ENCODE peak calls at places on chromosomes 5 and 9, in six cellular contexts. One of them, this sample, is unnamed.

GRCh38 chr5:72596956-72597355 is 89.7 kb upstream of the ZNF366 start:
- DNase-seq in activated CD4-positive, alpha-beta memory T cell treated with anti-CD3 and anti-CD28 coated beads, Interleukin-2, amount 10 ng/mL, durations not matched to agents 7 days and 5 days: no peak
- DNase-seq in A549: no peak
- DNase-seq in endothelial cell: no peak
- DNase-seq in AG04449: no peak
- DNase-seq in dermis blood vessel endothelial cell: peak; percentile 19
- DNase-seq in this sample: no peak

GRCh38 chr9:92444841-92445240 is 20.6 kb upstream of the OMD start:
- DNase-seq in activated CD4-positive, alpha-beta memory T cell treated with anti-CD3 and anti-CD28 coated beads, Interleukin-2, amount 10 ng/mL, durations not matched to agents 7 days and 5 days: no peak
- DNase-seq in A549: no peak
- DNase-seq in endothelial cell: no peak
- DNase-seq in AG04449: no peak
- DNase-seq in dermis blood vessel endothelial cell: no peak
- DNase-seq in this sample: no peak

GRCh38 chr5:161546463-161547301 is at the start of gene GABRB2:
- DNase-seq in activated CD4-positive, alpha-beta memory T cell treated with anti-CD3 and anti-CD28 coated beads, Interleukin-2, amount 10 ng/mL, durations not matched to agents 7 days and 5 days: peak; percentile 40
- DNase-seq in A549: no peak
- DNase-seq in endothelial cell: peak; percentile 55
- DNase-seq in AG04449: no peak
- DNase-seq in dermis blood vessel endothelial cell: peak; percentile 53
- DNase-seq in this sample: no peak

GRCh38 chr5:75052461-75053285 is at the start of gene GCNT4:
- DNase-seq in activated CD4-positive, alpha-beta memory T cell treated with anti-CD3 and anti-CD28 coated beads, Interleukin-2, amount 10 ng/mL, durations not matched to agents 7 days and 5 days: peak; percentile 42
- DNase-seq in A549: peak; percentile 29
- DNase-seq in endothelial cell: peak; percentile 51
- DNase-seq in AG04449: no peak
- DNase-seq in dermis blood vessel endothelial cell: peak; percentile 47
- DNase-seq in this sample: no peak

GRCh38 chr9:126334626-126335621 is 8.3 kb downstream of the MVB12B start:
- DNase-seq in activated CD4-positive, alpha-beta memory T cell treated with anti-CD3 and anti-CD28 coated beads, Interleukin-2, amount 10 ng/mL, durations not matched to agents 7 days and 5 days: no peak
- DNase-seq in A549: no peak
- DNase-seq in endothelial cell: no peak
- DNase-seq in AG04449: peak; percentile 19
- DNase-seq in dermis blood vessel endothelial cell: peak; percentile 91
- DNase-seq in this sample: peak; percentile 23

GRCh38 chr9:95061916-95062600 is 255.5 kb downstream of the FANCC start:
- DNase-seq in activated CD4-positive, alpha-beta memory T cell treated with anti-CD3 and anti-CD28 coated beads, Interleukin-2, amount 10 ng/mL, durations not matched to agents 7 days and 5 days: no peak
- DNase-seq in A549: no peak
- DNase-seq in endothelial cell: no peak
- DNase-seq in AG04449: no peak
- DNase-seq in dermis blood vessel endothelial cell: peak; percentile 34
- DNase-seq in this sample: no peak

GRCh38 chr9:81224166-81224858 is 465.0 kb downstream of the TLE1 start:
- DNase-seq in activated CD4-positive, alpha-beta memory T cell treated with anti-CD3 and anti-CD28 coated beads, Interleukin-2, amount 10 ng/mL, durations not matched to agents 7 days and 5 days: no peak
- DNase-seq in A549: no peak
- DNase-seq in endothelial cell: no peak
- DNase-seq in AG04449: no peak
- DNase-seq in dermis blood vessel endothelial cell: no peak
- DNase-seq in this sample: no peak

GRCh38 chr5:138491284-138491648 is 26.0 kb downstream of the EGR1 start:
- DNase-seq in activated CD4-positive, alpha-beta memory T cell treated with anti-CD3 and anti-CD28 coated beads, Interleukin-2, amount 10 ng/mL, durations not matched to agents 7 days and 5 days: no peak
- DNase-seq in A549: no peak
- DNase-seq in endothelial cell: no peak
- DNase-seq in AG04449: no peak
- DNase-seq in dermis blood vessel endothelial cell: no peak
- DNase-seq in this sample: no peak

GRCh38 chr5:145589063-145589462 is 246.1 kb downstream of the PRELID2 start:
- DNase-seq in activated CD4-positive, alpha-beta memory T cell treated with anti-CD3 and anti-CD28 coated beads, Interleukin-2, amount 10 ng/mL, durations not matched to agents 7 days and 5 days: no peak
- DNase-seq in A549: no peak
- DNase-seq in endothelial cell: no peak
- DNase-seq in AG04449: no peak
- DNase-seq in dermis blood vessel endothelial cell: no peak
- DNase-seq in this sample: no peak

GRCh38 chr9:25975667-25976066 is 297.4 kb upstream of the TUSC1 start:
- DNase-seq in activated CD4-positive, alpha-beta memory T cell treated with anti-CD3 and anti-CD28 coated beads, Interleukin-2, amount 10 ng/mL, durations not matched to agents 7 days and 5 days: no peak
- DNase-seq in A549: no peak
- DNase-seq in endothelial cell: no peak
- DNase-seq in AG04449: no peak
- DNase-seq in dermis blood vessel endothelial cell: no peak
- DNase-seq in this sample: no peak

GRCh38 chr5:129904667-129905466 is 602 bp downstream of the CHSY3 start:
- DNase-seq in activated CD4-positive, alpha-beta memory T cell treated with anti-CD3 and anti-CD28 coated beads, Interleukin-2, amount 10 ng/mL, durations not matched to agents 7 days and 5 days: no peak
- DNase-seq in A549: no peak
- DNase-seq in endothelial cell: peak; percentile 37
- DNase-seq in AG04449: no peak
- DNase-seq in dermis blood vessel endothelial cell: peak; percentile 34
- DNase-seq in this sample: peak; percentile 13

GRCh38 chr9:132630116-132630515 is 39.7 kb downstream of the DDX31 start:
- DNase-seq in activated CD4-positive, alpha-beta memory T cell treated with anti-CD3 and anti-CD28 coated beads, Interleukin-2, amount 10 ng/mL, durations not matched to agents 7 days and 5 days: no peak
- DNase-seq in A549: no peak
- DNase-seq in endothelial cell: no peak
- DNase-seq in AG04449: no peak
- DNase-seq in dermis blood vessel endothelial cell: no peak
- DNase-seq in this sample: no peak

GRCh38 chr9:33307067-33307466 is 16.8 kb downstream of the NFX1 start:
- DNase-seq in activated CD4-positive, alpha-beta memory T cell treated with anti-CD3 and anti-CD28 coated beads, Interleukin-2, amount 10 ng/mL, durations not matched to agents 7 days and 5 days: no peak
- DNase-seq in A549: no peak
- DNase-seq in endothelial cell: no peak
- DNase-seq in AG04449: no peak
- DNase-seq in dermis blood vessel endothelial cell: no peak
- DNase-seq in this sample: no peak

GRCh38 chr5:132293066-132293991 is 865 bp upstream of the SLC22A4 start:
- DNase-seq in activated CD4-positive, alpha-beta memory T cell treated with anti-CD3 and anti-CD28 coated beads, Interleukin-2, amount 10 ng/mL, durations not matched to agents 7 days and 5 days: peak; percentile 56
- DNase-seq in A549: peak; percentile 91
- DNase-seq in endothelial cell: peak; percentile 67
- DNase-seq in AG04449: peak; percentile 36
- DNase-seq in dermis blood vessel endothelial cell: peak; percentile 88
- DNase-seq in this sample: peak; percentile 60

GRCh38 chr5:148484651-148485050 is 100.9 kb downstream of the FBXO38 start:
- DNase-seq in activated CD4-positive, alpha-beta memory T cell treated with anti-CD3 and anti-CD28 coated beads, Interleukin-2, amount 10 ng/mL, durations not matched to agents 7 days and 5 days: no peak
- DNase-seq in A549: no peak
- DNase-seq in endothelial cell: no peak
- DNase-seq in AG04449: no peak
- DNase-seq in dermis blood vessel endothelial cell: no peak
- DNase-seq in this sample: no peak

GRCh38 chr5:30894811-30895210 is 298.7 kb upstream of the CDH6 start:
- DNase-seq in activated CD4-positive, alpha-beta memory T cell treated with anti-CD3 and anti-CD28 coated beads, Interleukin-2, amount 10 ng/mL, durations not matched to agents 7 days and 5 days: no peak
- DNase-seq in A549: no peak
- DNase-seq in endothelial cell: no peak
- DNase-seq in AG04449: no peak
- DNase-seq in dermis blood vessel endothelial cell: no peak
- DNase-seq in this sample: no peak

GRCh38 chr5:124746916-124747769 is 704 bp upstream of the ZNF608 start:
- DNase-seq in activated CD4-positive, alpha-beta memory T cell treated with anti-CD3 and anti-CD28 coated beads, Interleukin-2, amount 10 ng/mL, durations not matched to agents 7 days and 5 days: no peak
- DNase-seq in A549: peak; percentile 49
- DNase-seq in endothelial cell: peak; percentile 75
- DNase-seq in AG04449: no peak
- DNase-seq in dermis blood vessel endothelial cell: peak; percentile 98
- DNase-seq in this sample: peak; percentile 50

GRCh38 chr9:104227108-104227507 is 133.0 kb downstream of the SMC2 start:
- DNase-seq in activated CD4-positive, alpha-beta memory T cell treated with anti-CD3 and anti-CD28 coated beads, Interleukin-2, amount 10 ng/mL, durations not matched to agents 7 days and 5 days: no peak
- DNase-seq in A549: no peak
- DNase-seq in endothelial cell: no peak
- DNase-seq in AG04449: no peak
- DNase-seq in dermis blood vessel endothelial cell: no peak
- DNase-seq in this sample: no peak

GRCh38 chr5:92775711-92776615 is 805.1 kb downstream of the NR2F1-AS1 start:
- DNase-seq in activated CD4-positive, alpha-beta memory T cell treated with anti-CD3 and anti-CD28 coated beads, Interleukin-2, amount 10 ng/mL, durations not matched to agents 7 days and 5 days: no peak
- DNase-seq in A549: no peak
- DNase-seq in endothelial cell: no peak
- DNase-seq in AG04449: no peak
- DNase-seq in dermis blood vessel endothelial cell: no peak
- DNase-seq in this sample: no peak

GRCh38 chr9:127107344-127108181 is 14.9 kb downstream of the ANGPTL2 start:
- DNase-seq in activated CD4-positive, alpha-beta memory T cell treated with anti-CD3 and anti-CD28 coated beads, Interleukin-2, amount 10 ng/mL, durations not matched to agents 7 days and 5 days: no peak
- DNase-seq in A549: no peak
- DNase-seq in endothelial cell: no peak
- DNase-seq in AG04449: no peak
- DNase-seq in dermis blood vessel endothelial cell: no peak
- DNase-seq in this sample: no peak

GRCh38 chr5:123119334-123119986 is 30.4 kb downstream of the PRDM6 start:
- DNase-seq in activated CD4-positive, alpha-beta memory T cell treated with anti-CD3 and anti-CD28 coated beads, Interleukin-2, amount 10 ng/mL, durations not matched to agents 7 days and 5 days: no peak
- DNase-seq in A549: peak; percentile 56
- DNase-seq in endothelial cell: peak; percentile 36
- DNase-seq in AG04449: no peak
- DNase-seq in dermis blood vessel endothelial cell: no peak
- DNase-seq in this sample: peak; percentile 52

GRCh38 chr9:121455527-121456239 is 44.0 kb downstream of the GGTA1 start:
- DNase-seq in activated CD4-positive, alpha-beta memory T cell treated with anti-CD3 and anti-CD28 coated beads, Interleukin-2, amount 10 ng/mL, durations not matched to agents 7 days and 5 days: peak; percentile 28
- DNase-seq in A549: no peak
- DNase-seq in endothelial cell: no peak
- DNase-seq in AG04449: no peak
- DNase-seq in dermis blood vessel endothelial cell: no peak
- DNase-seq in this sample: no peak

GRCh38 chr9:37215456-37216229 is 95.3 kb downstream of the ZCCHC7 start:
- DNase-seq in activated CD4-positive, alpha-beta memory T cell treated with anti-CD3 and anti-CD28 coated beads, Interleukin-2, amount 10 ng/mL, durations not matched to agents 7 days and 5 days: no peak
- DNase-seq in A549: no peak
- DNase-seq in endothelial cell: no peak
- DNase-seq in AG04449: no peak
- DNase-seq in dermis blood vessel endothelial cell: no peak
- DNase-seq in this sample: no peak

GRCh38 chr5:154461531-154461930 is 15.7 kb downstream of the SAP30L start:
- DNase-seq in activated CD4-positive, alpha-beta memory T cell treated with anti-CD3 and anti-CD28 coated beads, Interleukin-2, amount 10 ng/mL, durations not matched to agents 7 days and 5 days: no peak
- DNase-seq in A549: no peak
- DNase-seq in endothelial cell: no peak
- DNase-seq in AG04449: no peak
- DNase-seq in dermis blood vessel endothelial cell: peak; percentile 35
- DNase-seq in this sample: no peak

GRCh38 chr9:21817176-21817575 is 14.7 kb downstream of the MTAP start:
- DNase-seq in activated CD4-positive, alpha-beta memory T cell treated with anti-CD3 and anti-CD28 coated beads, Interleukin-2, amount 10 ng/mL, durations not matched to agents 7 days and 5 days: no peak
- DNase-seq in A549: no peak
- DNase-seq in endothelial cell: no peak
- DNase-seq in AG04449: no peak
- DNase-seq in dermis blood vessel endothelial cell: no peak
- DNase-seq in this sample: no peak

GRCh38 chr5:93620487-93621339 is 37.7 kb downstream of the NR2F1 start:
- DNase-seq in activated CD4-positive, alpha-beta memory T cell treated with anti-CD3 and anti-CD28 coated beads, Interleukin-2, amount 10 ng/mL, durations not matched to agents 7 days and 5 days: peak; percentile 67
- DNase-seq in A549: peak; percentile 47
- DNase-seq in endothelial cell: peak; percentile 71
- DNase-seq in AG04449: no peak
- DNase-seq in dermis blood vessel endothelial cell: peak; percentile 76
- DNase-seq in this sample: peak; percentile 58

This sample was measured in PC-9.